ENCODE peak calls at places on chromosomes 4 and X, in ten cellular contexts. One of them, this sample, is unnamed.

GRCh38 chr4:37780444-37781133 is 45.9 kb upstream of the PGM2 start:
- DNase-seq in PC-3: no peak
- DNase-seq in HCT116: no peak
- DNase-seq in SK-N-SH: no peak
- DNase-seq in H9: no peak
- DNase-seq in mammary epithelial cell: no peak
- DNase-seq in astrocyte: no peak
- DNase-seq in Karpas-422: no peak
- DNase-seq in MM.1S: peak; percentile 39
- DNase-seq in keratinocyte: no peak
- DNase-seq in this sample: peak; percentile 11

GRCh38 chr4:101695176-101695575 is 95.4 kb upstream of the BANK1 start:
- DNase-seq in PC-3: peak; percentile 40
- DNase-seq in HCT116: no peak
- DNase-seq in SK-N-SH: no peak
- DNase-seq in H9: no peak
- DNase-seq in mammary epithelial cell: peak; percentile 25
- DNase-seq in astrocyte: peak; percentile 44
- DNase-seq in Karpas-422: no peak
- DNase-seq in MM.1S: no peak
- DNase-seq in keratinocyte: no peak
- DNase-seq in this sample: no peak

GRCh38 chrX:9339603-9340569 is 125.0 kb upstream of the TBL1X start:
- DNase-seq in PC-3: no peak
- DNase-seq in HCT116: no peak
- DNase-seq in SK-N-SH: no peak
- DNase-seq in H9: no peak
- DNase-seq in mammary epithelial cell: no peak
- DNase-seq in astrocyte: no peak
- DNase-seq in Karpas-422: no peak
- DNase-seq in MM.1S: peak; percentile 86
- DNase-seq in keratinocyte: no peak
- DNase-seq in this sample: no peak

GRCh38 chrX:48720580-48721240 is 24.2 kb downstream of the SUV39H1 start:
- DNase-seq in PC-3: no peak
- DNase-seq in HCT116: no peak
- DNase-seq in SK-N-SH: no peak
- DNase-seq in H9: no peak
- DNase-seq in mammary epithelial cell: no peak
- DNase-seq in astrocyte: no peak
- DNase-seq in Karpas-422: no peak
- DNase-seq in MM.1S: no peak
- DNase-seq in keratinocyte: no peak
- DNase-seq in this sample: no peak

GRCh38 chrX:123835661-123836371 is 24.0 kb upstream of the XIAP start:
- DNase-seq in PC-3: peak; percentile 84
- DNase-seq in HCT116: peak; percentile 59
- DNase-seq in SK-N-SH: no peak
- DNase-seq in H9: no peak
- DNase-seq in mammary epithelial cell: peak; percentile 81
- DNase-seq in astrocyte: peak; percentile 74
- DNase-seq in Karpas-422: no peak
- DNase-seq in MM.1S: no peak
- DNase-seq in keratinocyte: no peak
- DNase-seq in this sample: no peak

GRCh38 chr4:41656572-41657301 is 91.8 kb downstream of the PHOX2B start:
- DNase-seq in PC-3: no peak
- DNase-seq in HCT116: no peak
- DNase-seq in SK-N-SH: no peak
- DNase-seq in H9: no peak
- DNase-seq in mammary epithelial cell: no peak
- DNase-seq in astrocyte: no peak
- DNase-seq in Karpas-422: no peak
- DNase-seq in MM.1S: no peak
- DNase-seq in keratinocyte: no peak
- DNase-seq in this sample: no peak

GRCh38 chr4:41362647-41363383 is 106.1 kb downstream of the UCHL1 start:
- DNase-seq in PC-3: no peak
- DNase-seq in HCT116: no peak
- DNase-seq in SK-N-SH: no peak
- DNase-seq in H9: peak; percentile 83
- DNase-seq in mammary epithelial cell: no peak
- DNase-seq in astrocyte: no peak
- DNase-seq in Karpas-422: no peak
- DNase-seq in MM.1S: no peak
- DNase-seq in keratinocyte: no peak
- DNase-seq in this sample: peak; percentile 65

GRCh38 chrX:13837290-13837745 is 20.4 kb upstream of the GPM6B start:
- DNase-seq in PC-3: no peak
- DNase-seq in HCT116: no peak
- DNase-seq in SK-N-SH: no peak
- DNase-seq in H9: no peak
- DNase-seq in mammary epithelial cell: no peak
- DNase-seq in astrocyte: no peak
- DNase-seq in Karpas-422: no peak
- DNase-seq in MM.1S: no peak
- DNase-seq in keratinocyte: no peak
- DNase-seq in this sample: peak; percentile 31

GRCh38 chr4:82569076-82569475 is 7.3 kb upstream of the TMEM150C start:
- DNase-seq in PC-3: no peak
- DNase-seq in HCT116: no peak
- DNase-seq in SK-N-SH: peak; percentile 34
- DNase-seq in H9: no peak
- DNase-seq in mammary epithelial cell: no peak
- DNase-seq in astrocyte: no peak
- DNase-seq in Karpas-422: no peak
- DNase-seq in MM.1S: no peak
- DNase-seq in keratinocyte: no peak
- DNase-seq in this sample: no peak

GRCh38 chr4:36214735-36215485 is 29.4 kb downstream of the ARAP2 start:
- DNase-seq in PC-3: no peak
- DNase-seq in HCT116: no peak
- DNase-seq in SK-N-SH: no peak
- DNase-seq in H9: no peak
- DNase-seq in mammary epithelial cell: no peak
- DNase-seq in astrocyte: no peak
- DNase-seq in Karpas-422: no peak
- DNase-seq in MM.1S: no peak
- DNase-seq in keratinocyte: no peak
- DNase-seq in this sample: no peak

GRCh38 chr4:54118850-54119589 is 19.1 kb downstream of the GSX2 start:
- DNase-seq in PC-3: no peak
- DNase-seq in HCT116: no peak
- DNase-seq in SK-N-SH: no peak
- DNase-seq in H9: no peak
- DNase-seq in mammary epithelial cell: no peak
- DNase-seq in astrocyte: no peak
- DNase-seq in Karpas-422: no peak
- DNase-seq in MM.1S: no peak
- DNase-seq in keratinocyte: no peak
- DNase-seq in this sample: no peak

GRCh38 chr4:54120517-54120916 is 20.6 kb downstream of the GSX2 start:
- DNase-seq in PC-3: no peak
- DNase-seq in HCT116: no peak
- DNase-seq in SK-N-SH: no peak
- DNase-seq in H9: no peak
- DNase-seq in mammary epithelial cell: no peak
- DNase-seq in astrocyte: no peak
- DNase-seq in Karpas-422: no peak
- DNase-seq in MM.1S: no peak
- DNase-seq in keratinocyte: no peak
- DNase-seq in this sample: no peak
- H2AFZ ChIP-seq in PC-3: no peak overlapping the region
- H2AFZ ChIP-seq in HCT116: no peak overlapping the region
- H2AFZ ChIP-seq in SK-N-SH: no peak overlapping the region
- H2AFZ ChIP-seq in H9: no peak overlapping the region
- H2AFZ ChIP-seq in mammary epithelial cell: no peak overlapping the region
- H2AFZ ChIP-seq in astrocyte: no peak overlapping the region
- H2AFZ ChIP-seq in Karpas-422: no peak overlapping the region
- H2AFZ ChIP-seq in MM.1S: no peak overlapping the region
- H2AFZ ChIP-seq in keratinocyte: no peak overlapping the region
- H2AFZ ChIP-seq in this sample: no peak overlapping the region

GRCh38 chrX:68682790-68683189 is 35.3 kb downstream of the STARD8 start:
- DNase-seq in PC-3: no peak
- DNase-seq in HCT116: no peak
- DNase-seq in SK-N-SH: no peak
- DNase-seq in H9: no peak
- DNase-seq in mammary epithelial cell: no peak
- DNase-seq in astrocyte: no peak
- DNase-seq in Karpas-422: no peak
- DNase-seq in MM.1S: no peak
- DNase-seq in keratinocyte: no peak
- DNase-seq in this sample: no peak

GRCh38 chrX:68681443-68681941 is 34.0 kb downstream of the STARD8 start:
- DNase-seq in PC-3: no peak
- DNase-seq in HCT116: no peak
- DNase-seq in SK-N-SH: no peak
- DNase-seq in H9: no peak
- DNase-seq in mammary epithelial cell: peak; percentile 9
- DNase-seq in astrocyte: peak; percentile 79
- DNase-seq in Karpas-422: no peak
- DNase-seq in MM.1S: no peak
- DNase-seq in keratinocyte: no peak
- DNase-seq in this sample: no peak

GRCh38 chrX:68675466-68675865 is 28.0 kb downstream of the STARD8 start:
- DNase-seq in PC-3: no peak
- DNase-seq in HCT116: no peak
- DNase-seq in SK-N-SH: no peak
- DNase-seq in H9: no peak
- DNase-seq in mammary epithelial cell: no peak
- DNase-seq in astrocyte: no peak
- DNase-seq in Karpas-422: no peak
- DNase-seq in MM.1S: no peak
- DNase-seq in keratinocyte: no peak
- DNase-seq in this sample: no peak

GRCh38 chrX:68676340-68676739 is 28.9 kb downstream of the STARD8 start:
- DNase-seq in PC-3: no peak
- DNase-seq in HCT116: no peak
- DNase-seq in SK-N-SH: no peak
- DNase-seq in H9: no peak
- DNase-seq in mammary epithelial cell: no peak
- DNase-seq in astrocyte: no peak
- DNase-seq in Karpas-422: no peak
- DNase-seq in MM.1S: no peak
- DNase-seq in keratinocyte: no peak
- DNase-seq in this sample: no peak

DNA sequence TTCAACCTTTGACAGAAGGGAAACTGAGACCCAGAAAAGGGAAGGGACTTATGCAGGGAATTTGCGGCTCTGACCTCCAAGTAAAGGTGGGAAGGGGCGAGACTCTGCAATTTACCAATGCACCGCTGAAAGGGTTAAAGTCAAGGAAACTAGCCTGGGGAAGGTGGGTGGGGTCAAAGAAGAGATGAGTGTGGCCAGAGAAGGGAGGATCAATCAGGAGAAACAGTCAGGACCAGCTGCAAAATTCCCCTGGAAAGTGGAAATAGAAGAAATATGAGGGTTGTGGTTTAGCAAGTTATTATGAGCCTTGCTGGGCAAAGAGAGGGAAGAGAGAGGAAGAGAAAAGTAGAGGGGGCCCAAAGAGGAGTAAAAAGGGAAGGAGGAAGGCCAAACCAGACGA is 30.5 kb downstream of the STARD8 start:
- DNase-seq in PC-3: no peak
- DNase-seq in HCT116: no peak
- DNase-seq in SK-N-SH: no peak
- DNase-seq in H9: no peak
- DNase-seq in mammary epithelial cell: no peak
- DNase-seq in astrocyte: no peak
- DNase-seq in Karpas-422: no peak
- DNase-seq in MM.1S: no peak
- DNase-seq in keratinocyte: no peak
- DNase-seq in this sample: no peak
- H3K9ac ChIP-seq in PC-3: no peak overlapping the region
- H3K9ac ChIP-seq in HCT116: no peak overlapping the region
- H3K9ac ChIP-seq in SK-N-SH: no peak overlapping the region
- H3K9ac ChIP-seq in H9: no peak overlapping the region
- H3K9ac ChIP-seq in mammary epithelial cell: no peak overlapping the region
- H3K9ac ChIP-seq in astrocyte: no peak overlapping the region
- H3K9ac ChIP-seq in Karpas-422: no peak overlapping the region
- H3K9ac ChIP-seq in MM.1S: no peak overlapping the region
- H3K9ac ChIP-seq in keratinocyte: no peak overlapping the region
- H3K9ac ChIP-seq in this sample: no peak overlapping the region

GRCh38 chr4:62948108-62948507 is 1461.1 kb downstream of the TECRL start:
- DNase-seq in PC-3: peak; percentile 6
- DNase-seq in HCT116: no peak
- DNase-seq in SK-N-SH: no peak
- DNase-seq in H9: no peak
- DNase-seq in mammary epithelial cell: no peak
- DNase-seq in astrocyte: no peak
- DNase-seq in Karpas-422: no peak
- DNase-seq in MM.1S: no peak
- DNase-seq in keratinocyte: no peak
- DNase-seq in this sample: no peak
- H2AFZ ChIP-seq in PC-3: no peak overlapping the region
- H2AFZ ChIP-seq in HCT116: no peak overlapping the region
- H2AFZ ChIP-seq in SK-N-SH: no peak overlapping the region
- H2AFZ ChIP-seq in H9: no peak overlapping the region
- H2AFZ ChIP-seq in mammary epithelial cell: no peak overlapping the region
- H2AFZ ChIP-seq in astrocyte: no peak overlapping the region
- H2AFZ ChIP-seq in Karpas-422: no peak overlapping the region
- H2AFZ ChIP-seq in MM.1S: no peak overlapping the region
- H2AFZ ChIP-seq in keratinocyte: no peak overlapping the region
- H2AFZ ChIP-seq in this sample: no peak overlapping the region

GRCh38 chr4:116636917-116637316 is 448.5 kb downstream of the TRAM1L1 start:
- DNase-seq in PC-3: no peak
- DNase-seq in HCT116: no peak
- DNase-seq in SK-N-SH: no peak
- DNase-seq in H9: no peak
- DNase-seq in mammary epithelial cell: no peak
- DNase-seq in astrocyte: no peak
- DNase-seq in Karpas-422: peak; percentile 48
- DNase-seq in MM.1S: peak; percentile 25
- DNase-seq in keratinocyte: no peak
- DNase-seq in this sample: no peak

GRCh38 chr4:116638592-116638991 is 446.8 kb downstream of the TRAM1L1 start:
- DNase-seq in PC-3: no peak
- DNase-seq in HCT116: no peak
- DNase-seq in SK-N-SH: peak; percentile 4
- DNase-seq in H9: no peak
- DNase-seq in mammary epithelial cell: no peak
- DNase-seq in astrocyte: no peak
- DNase-seq in Karpas-422: no peak
- DNase-seq in MM.1S: no peak
- DNase-seq in keratinocyte: no peak
- DNase-seq in this sample: no peak

GRCh38 chr4:116639070-116639577 is 446.3 kb downstream of the TRAM1L1 start:
- DNase-seq in PC-3: no peak
- DNase-seq in HCT116: no peak
- DNase-seq in SK-N-SH: peak; percentile 7
- DNase-seq in H9: no peak
- DNase-seq in mammary epithelial cell: no peak
- DNase-seq in astrocyte: no peak
- DNase-seq in Karpas-422: no peak
- DNase-seq in MM.1S: peak; percentile 30
- DNase-seq in keratinocyte: no peak
- DNase-seq in this sample: no peak
- H3K9ac ChIP-seq in PC-3: no peak overlapping the region
- H3K9ac ChIP-seq in HCT116: no peak overlapping the region
- H3K9ac ChIP-seq in SK-N-SH: no peak overlapping the region
- H3K9ac ChIP-seq in H9: no peak overlapping the region
- H3K9ac ChIP-seq in mammary epithelial cell: no peak overlapping the region
- H3K9ac ChIP-seq in astrocyte: no peak overlapping the region
- H3K9ac ChIP-seq in Karpas-422: no peak overlapping the region
- H3K9ac ChIP-seq in MM.1S: no peak overlapping the region
- H3K9ac ChIP-seq in keratinocyte: no peak overlapping the region
- H3K9ac ChIP-seq in this sample: no peak overlapping the region

This sample was measured in neural progenitor cell.